ENCODE peak calls at places on chromosomes 13 and 19, in eight cellular contexts. I is activated naive CD8-positive, alpha-beta T cell treated with anti-CD3 and anti-CD28 coated beads for 36 hours; F is DMS53; Z is breast epithelium; E is AG20443; V is stimulated activated CD8-positive, alpha-beta memory T cell treated with anti-CD3 and anti-CD28 coated beads, Interleukin-15, amount 100 ng/mL, for 24 hours; J is heart right ventricle; P is mammary epithelial cell. A is an unnamed sample.

GRCh38 chr13:98576963-98577822 is at the start of gene STK24:
- DNase-seq in I (peak), F (peak), Z (no peak), E (peak), V (peak), J (peak), P (peak), A (peak)

GRCh38 chr13:40059540-40060232 is 404.2 kb downstream of the COG6 start:
- DNase-seq in I (no peak), F (no peak), Z (no peak), E (no peak), V (no peak), J (no peak), P (peak), A (no peak)

GRCh38 chr19:2167896-2168618 is 4.3 kb downstream of the DOT1L start:
- DNase-seq in I (peak), F (no peak), Z (no peak), E (no peak), V (no peak), J (peak), P (peak), A (no peak)

GRCh38 chr13:30108913-30109237 is 198.5 kb downstream of the KATNAL1 start:
- DNase-seq in I (no peak), F (peak), Z (peak), E (no peak), V (no peak), J (no peak), P (peak), A (no peak)

GRCh38 chr19:24029941-24030636 is 56.9 kb upstream of the ZNF254 start:
- DNase-seq in I (no peak), F (peak), Z (no peak), E (no peak), V (no peak), J (no peak), P (no peak), A (no peak)

GRCh38 chr13:110950819-110951570 is 36.1 kb upstream of the ANKRD10 start:
- DNase-seq in I (no peak), F (no peak), Z (no peak), E (no peak), V (no peak), J (no peak), P (no peak), A (no peak)

GRCh38 chr19:49217382-49217781 is 59.8 kb downstream of the TRPM4 start:
- DNase-seq in I (no peak), F (peak), Z (no peak), E (no peak), V (no peak), J (peak), P (no peak), A (no peak)

GRCh38 chr19:29858000-29858596 is 46.3 kb downstream of the CCNE1 start:
- DNase-seq in I (peak), F (peak), Z (peak), E (no peak), V (no peak), J (no peak), P (no peak), A (peak)

GRCh38 chr19:3805859-3806258 is 19.7 kb upstream of the MATK start:
- DNase-seq in I (no peak), F (no peak), Z (no peak), E (no peak), V (no peak), J (no peak), P (no peak), A (no peak)

GRCh38 chr19:50044922-50045321 is 19.1 kb downstream of the ZNF473 start:
- DNase-seq in I (no peak), F (no peak), Z (no peak), E (no peak), V (no peak), J (no peak), P (no peak), A (no peak)

GRCh38 chr13:31797154-31797775 is 57.9 kb downstream of the RXFP2 start:
- DNase-seq in I (no peak), F (peak), Z (no peak), E (peak), V (no peak), J (no peak), P (peak), A (no peak)

GRCh38 chr19:18057557-18057956 is 29.2 kb downstream of the IL12RB1 start:
- DNase-seq in I (no peak), F (peak), Z (no peak), E (no peak), V (no peak), J (peak), P (no peak), A (no peak)

GRCh38 chr13:22114630-22115311 is 443.9 kb downstream of the FGF9 start:
- DNase-seq in I (peak), F (peak), Z (no peak), E (peak), V (no peak), J (no peak), P (no peak), A (peak)

GRCh38 chr13:43058836-43059235 is 35.5 kb downstream of the DNAJC15 start:
- DNase-seq in I (no peak), F (no peak), Z (no peak), E (no peak), V (no peak), J (no peak), P (no peak), A (no peak)

GRCh38 chr13:30698023-30698422 is 37.3 kb upstream of the ALOX5AP start:
- DNase-seq in I (no peak), F (no peak), Z (no peak), E (peak), V (no peak), J (no peak), P (peak), A (no peak)

GRCh38 chr19:48659768-48660167 is 13.0 kb downstream of the NTN5 start:
- DNase-seq in I (no peak), F (peak), Z (no peak), E (no peak), V (no peak), J (no peak), P (peak), A (no peak)

GRCh38 chr13:97275775-97276501 is 53.8 kb downstream of the MBNL2 start:
- DNase-seq in I (no peak), F (no peak), Z (no peak), E (no peak), V (no peak), J (no peak), P (no peak), A (no peak)

GRCh38 chr19:56839665-56840451 is 668 bp downstream of the PEG3 start:
- DNase-seq in I (peak), F (no peak), Z (peak), E (no peak), V (no peak), J (peak), P (no peak), A (peak)

GRCh38 chr13:46728777-46729176 is 68.2 kb downstream of the ESD start:
- DNase-seq in I (peak), F (peak), Z (no peak), E (peak), V (no peak), J (no peak), P (peak), A (peak)

GRCh38 chr13:35388456-35388855 is 88.0 kb downstream of the MAB21L1 start:
- DNase-seq in I (no peak), F (no peak), Z (no peak), E (no peak), V (no peak), J (no peak), P (no peak), A (no peak)

GRCh38 chr13:42381165-42381425 is 109.1 kb downstream of the AKAP11 start:
- DNase-seq in I (no peak), F (no peak), Z (no peak), E (no peak), V (no peak), J (no peak), P (no peak), A (no peak)

GRCh38 chr19:4090351-4091220 is 23.9 kb upstream of the ZBTB7A start:
- DNase-seq in I (no peak), F (no peak), Z (no peak), E (no peak), V (no peak), J (no peak), P (no peak), A (no peak)

GRCh38 chr13:61275251-61275650 is 140.4 kb downstream of the PCDH20 start:
- DNase-seq in I (no peak), F (no peak), Z (no peak), E (no peak), V (no peak), J (no peak), P (no peak), A (no peak)

GRCh38 chr19:15885167-15885566 is 12.7 kb downstream of the CYP4F2 start:
- DNase-seq in I (no peak), F (no peak), Z (no peak), E (no peak), V (no peak), J (no peak), P (no peak), A (no peak)

GRCh38 chr13:60959427-60959826 is 456.2 kb downstream of the PCDH20 start:
- DNase-seq in I (no peak), F (no peak), Z (no peak), E (no peak), V (no peak), J (no peak), P (no peak), A (no peak)

GRCh38 chr19:56333506-56333905 is 18.9 kb upstream of the ZSCAN5A start:
- DNase-seq in I (peak), F (peak), Z (no peak), E (peak), V (no peak), J (peak), P (peak), A (peak)

GRCh38 chr19:51480590-51480989 is 2.3 kb downstream of the CEACAM18 start:
- DNase-seq in I (peak), F (no peak), Z (no peak), E (no peak), V (no peak), J (no peak), P (no peak), A (no peak)

GRCh38 chr13:110132178-110132975 is 174.6 kb downstream of the COL4A1 start:
- DNase-seq in I (no peak), F (no peak), Z (no peak), E (peak), V (no peak), J (no peak), P (no peak), A (no peak)

GRCh38 chr13:24834902-24835510 is 71.0 kb downstream of the RNF17 start:
- DNase-seq in I (no peak), F (no peak), Z (no peak), E (no peak), V (no peak), J (no peak), P (no peak), A (no peak)

GRCh38 chr19:41299755-41300089 is 10.2 kb upstream of the CCDC97 start:
- DNase-seq in I (no peak), F (peak), Z (no peak), E (peak), V (no peak), J (peak), P (no peak), A (no peak)

GRCh38 chr19:30076751-30077670 is 135.0 kb downstream of the URI1 start:
- DNase-seq in I (no peak), F (no peak), Z (peak), E (no peak), V (no peak), J (no peak), P (no peak), A (no peak)

GRCh38 chr19:18612772-18613588 is at the start of gene TMEM59L:
- DNase-seq in I (peak), F (peak), Z (no peak), E (peak), V (no peak), J (no peak), P (no peak), A (no peak)

GRCh38 chr19:1587872-1588271 is 4.8 kb downstream of the MBD3 start:
- DNase-seq in I (no peak), F (no peak), Z (no peak), E (no peak), V (no peak), J (no peak), P (peak), A (no peak)

GRCh38 chr19:1273263-1274041 is 1.9 kb upstream of the FAM174C start:
- DNase-seq in I (no peak), F (no peak), Z (no peak), E (no peak), V (no peak), J (no peak), P (no peak), A (no peak)